ENCODE peak calls at places on chromosome 11, in five cellular contexts. P, X, R, I and S are unnamed samples.
A peak's percentile ranks its signal among the peaks of the same experiment; 100 is the strongest.

GRCh38 chr11:77449060-77449521 is 24.8 kb downstream of the PAK1 start:
- DNase-seq in P (no peak), X (no peak), R (no peak), I (no peak), S (peak; percentile 3)

GRCh38 chr11:32426819-32427615 is 8.3 kb downstream of the WT1 start:
- DNase-seq in P (peak; percentile 14), X (no peak), R (no peak), I (no peak), S (no peak)

GRCh38 chr11:73530109-73530508 is 67.8 kb downstream of the FAM168A start:
- DNase-seq in P (no peak), X (no peak), R (no peak), I (no peak), S (no peak)

GRCh38 chr11:93028959-93029536 is 59.6 kb downstream of the MTNR1B start:
- DNase-seq in P (no peak), X (no peak), R (no peak), I (no peak), S (no peak)

GRCh38 chr11:105392546-105392945 is 217.3 kb upstream of the GRIA4 start:
- DNase-seq in P (no peak), X (no peak), R (no peak), I (no peak), S (no peak)

GRCh38 chr11:128886401-128887119 is 4.6 kb upstream of the KCNJ5 start:
- DNase-seq in P (no peak), X (no peak), R (no peak), I (peak; percentile 8), S (no peak)

GRCh38 chr11:73395297-73396208 is 19.4 kb downstream of the RELT start:
- DNase-seq in P (no peak), X (no peak), R (no peak), I (no peak), S (no peak)

GRCh38 chr11:127247261-127247660 is 246.7 kb upstream of the KIRREL3 start:
- DNase-seq in P (no peak), X (no peak), R (no peak), I (no peak), S (no peak)

GRCh38 chr11:124748481-124749338 is 3.3 kb downstream of the VSIG2 start:
- DNase-seq in P (no peak), X (no peak), R (no peak), I (no peak), S (no peak)

GRCh38 chr11:67302571-67303131 is 679 bp upstream of the SSH3 start:
- DNase-seq in P (no peak), X (no peak), R (no peak), I (no peak), S (no peak)

GRCh38 chr11:92340839-92341238 is 116.2 kb downstream of the FAT3 start:
- DNase-seq in P (no peak), X (peak; percentile 60), R (no peak), I (no peak), S (no peak)

GRCh38 chr11:10696797-10697620 is 3.5 kb upstream of the IRAG1 start:
- DNase-seq in P (no peak), X (no peak), R (no peak), I (no peak), S (no peak)

GRCh38 chr11:130891326-130891725 is 25.0 kb downstream of the SNX19 start:
- DNase-seq in P (no peak), X (no peak), R (no peak), I (no peak), S (no peak)

GRCh38 chr11:128116447-128117240 is 470.7 kb downstream of the ETS1 start:
- DNase-seq in P (no peak), X (no peak), R (no peak), I (no peak), S (no peak)

GRCh38 chr11:19650929-19651487 is 61.6 kb upstream of the NAV2 start:
- DNase-seq in P (no peak), X (no peak), R (no peak), I (no peak), S (no peak)

GRCh38 chr11:18780896-18781295 is 10.7 kb downstream of the PTPN5 start:
- DNase-seq in P (no peak), X (no peak), R (no peak), I (no peak), S (no peak)

GRCh38 chr11:36088234-36088975 is 144.5 kb downstream of the LDLRAD3 start:
- DNase-seq in P (no peak), X (no peak), R (no peak), I (no peak), S (no peak)

GRCh38 chr11:73186294-73186850 is 31.7 kb upstream of the P2RY2 start:
- DNase-seq in P (no peak), X (no peak), R (no peak), I (no peak), S (no peak)

GRCh38 chr11:47161134-47161854 is 15.4 kb downstream of the ARFGAP2 start:
- DNase-seq in P (peak; percentile 41), X (peak; percentile 65), R (peak; percentile 55), I (peak; percentile 84), S (peak; percentile 54)